ENCODE peak calls at places on chromosomes 12 and 14, in four cellular contexts. R is Peyer's patch, Q is sigmoid colon, H is upper lobe of right lung. K is an unnamed sample.
A peak's percentile ranks its signal among the peaks of the same experiment; 100 is the strongest.

GRCh38 chr12:24661657-24662096 is 287.2 kb downstream of the BCAT1 start:
- DNase-seq in R (no peak), Q (peak; percentile 67), H (peak; percentile 85), K (peak; percentile 5)

GRCh38 chr12:85280984-85281946 is 1.2 kb downstream of the ALX1 start:
- DNase-seq in R (no peak), Q (no peak), H (no peak), K (no peak)

GRCh38 chr14:23008836-23009235 is 1.1 kb downstream of the C14orf93 start:
- DNase-seq in R (no peak), Q (no peak), H (no peak), K (no peak)

GRCh38 chr12:50059440-50060119 is 2.2 kb downstream of the ASIC1 start:
- DNase-seq in R (no peak), Q (no peak), H (no peak), K (peak; percentile 11)

GRCh38 chr12:128524439-128524838 is 257.5 kb downstream of the TMEM132C start:
- DNase-seq in R (no peak), Q (no peak), H (no peak), K (no peak)

GRCh38 chr12:31832740-31833540 is 104.1 kb upstream of the AMN1 start:
- DNase-seq in R (peak; percentile 59), Q (no peak), H (no peak), K (no peak)

GRCh38 chr14:98578204-98578603 is 693.8 kb downstream of the BCL11B start:
- DNase-seq in R (no peak), Q (no peak), H (no peak), K (no peak)

GRCh38 chr14:22070119-22070982 is 396.7 kb upstream of the OR4E1 start:
- DNase-seq in R (peak; percentile 43), Q (no peak), H (no peak), K (peak; percentile 30)

GRCh38 chr12:46212108-46212982 is 56.5 kb downstream of the SLC38A1 start:
- DNase-seq in R (no peak), Q (no peak), H (no peak), K (no peak)

GRCh38 chr12:51246254-51246853 is 7.7 kb downstream of the DAZAP2 start:
- DNase-seq in R (no peak), Q (no peak), H (no peak), K (peak; percentile 54)

GRCh38 chr14:75422169-75422568 is 5.7 kb upstream of the JDP2 start:
- DNase-seq in R (no peak), Q (no peak), H (no peak), K (no peak)

GRCh38 chr14:28515571-28515970 is 251.0 kb upstream of the FOXG1 start:
- DNase-seq in R (no peak), Q (no peak), H (no peak), K (no peak)

GRCh38 chr14:54002653-54003052 is 46.0 kb upstream of the BMP4 start:
- DNase-seq in R (no peak), Q (no peak), H (no peak), K (no peak)

GRCh38 chr14:80212025-80212402 is 710 bp upstream of the DIO2 start:
- DNase-seq in R (no peak), Q (no peak), H (no peak), K (no peak)

GRCh38 chr12:100382327-100382726 is 25.5 kb downstream of the SLC17A8 start:
- DNase-seq in R (no peak), Q (no peak), H (no peak), K (no peak)

GRCh38 chr14:64725360-64725815 is 21.2 kb downstream of the PLEKHG3 start:
- DNase-seq in R (no peak), Q (peak; percentile 27), H (peak; percentile 32), K (peak; percentile 35)

GRCh38 chr12:110536834-110537604 is 34.9 kb downstream of the RAD9B start:
- DNase-seq in R (no peak), Q (no peak), H (no peak), K (no peak)

GRCh38 chr12:24200013-24200412 is 250.5 kb upstream of the SOX5 start:
- DNase-seq in R (no peak), Q (no peak), H (no peak), K (no peak)

GRCh38 chr12:131862994-131863710 is 31.3 kb upstream of the ULK1 start:
- DNase-seq in R (no peak), Q (no peak), H (no peak), K (no peak)

GRCh38 chr12:32146074-32146873 is 39.6 kb downstream of the BICD1 start:
- DNase-seq in R (no peak), Q (no peak), H (no peak), K (no peak)

GRCh38 chr12:5268424-5269210 is 163.3 kb upstream of the NTF3 start:
- DNase-seq in R (no peak), Q (no peak), H (no peak), K (no peak)

GRCh38 chr12:47802312-47802711 is 17.4 kb downstream of the HDAC7 start:
- DNase-seq in R (no peak), Q (no peak), H (no peak), K (no peak)
- H3K4me1 ChIP-seq in R (peaks cover 27% of the 10 kb centered on the region), Q (peaks cover 96% of the 10 kb centered on the region), H (peaks cover 85% of the 10 kb centered on the region), K (peaks cover 30% of the 10 kb centered on the region)

GRCh38 chr12:11727133-11727664 is 77.7 kb downstream of the ETV6 start:
- DNase-seq in R (peak; percentile 74), Q (no peak), H (no peak), K (no peak)
- H3K4me3 ChIP-seq in R (no peak overlapping the region), Q (no peak overlapping the region), H (no peak overlapping the region), K (no peak overlapping the region)

GRCh38 chr12:57760347-57760982 is 5.6 kb downstream of the MARCHF9 start:
- DNase-seq in R (no peak), Q (no peak), H (no peak), K (no peak)
- H3K4me1 ChIP-seq in R (peaks cover 5% of the 10 kb centered on the region), Q (peaks cover 27% of the 10 kb centered on the region), H (peaks cover 22% of the 10 kb centered on the region), K (peaks cover 15% of the 10 kb centered on the region)

GRCh38 chr12:42670719-42671118 is 81.2 kb upstream of the PRICKLE1 start:
- DNase-seq in R (no peak), Q (no peak), H (no peak), K (no peak)
- H3K4me3 ChIP-seq in R (no peak overlapping the region), Q (no peak overlapping the region), H (no peak overlapping the region), K (no peak overlapping the region)

K was measured in mucosa of descending colon.